ENCODE peak calls at places on chromosomes 16 and 17, in nine cellular contexts. A is EH; D is progenitor cell of endocrine pancreas; Y is heart right ventricle; W is effector CD4-positive, alpha-beta T cell; F is NCI-H2081; X is ascending aorta; N is activated CD4-positive, alpha-beta T cell treated with anti-CD3 and anti-CD28 coated beads, Interleukin-2, amount 50 U/mL, for 4 hours; Z is NCI-H1436. I is an unnamed sample.

GRCh38 chr17:27551701-27552466 is 79.1 kb upstream of the LGALS9 start:
- DNase-seq in A (peak; percentile 54), D (no peak), Y (no peak), W (no peak), F (no peak), X (no peak), N (no peak), Z (no peak), I (no peak)

GRCh38 chr17:72498671-72499210 is 377.9 kb downstream of the SOX9 start:
- DNase-seq in A (no peak), D (no peak), Y (no peak), W (no peak), F (peak; percentile 51), X (no peak), N (no peak), Z (peak; percentile 34), I (no peak)

GRCh38 chr16:57502048-57502775 is 15.9 kb upstream of the DOK4 start:
- DNase-seq in A (no peak), D (no peak), Y (no peak), W (no peak), F (peak; percentile 83), X (no peak), N (no peak), Z (peak; percentile 27), I (no peak)

GRCh38 chr17:7436556-7437368 is 1.5 kb downstream of the TMEM102 start:
- DNase-seq in A (peak; percentile 79), D (peak; percentile 80), Y (peak; percentile 83), W (peak; percentile 68), F (peak; percentile 79), X (no peak), N (peak; percentile 74), Z (peak; percentile 67), I (peak; percentile 41)

GRCh38 chr17:48800626-48801217 is 16.3 kb downstream of the TTLL6 start:
- DNase-seq in A (no peak), D (no peak), Y (no peak), W (no peak), F (no peak), X (no peak), N (no peak), Z (no peak), I (no peak)

GRCh38 chr17:16583781-16584180 is 14.8 kb upstream of the ZNF287 start:
- DNase-seq in A (no peak), D (no peak), Y (no peak), W (no peak), F (no peak), X (no peak), N (no peak), Z (no peak), I (no peak)

GRCh38 chr17:47278561-47278960 is 24.9 kb downstream of the ITGB3 start:
- DNase-seq in A (no peak), D (no peak), Y (no peak), W (no peak), F (no peak), X (no peak), N (no peak), Z (no peak), I (no peak)

GRCh38 chr17:72985882-72986720 is 106.4 kb downstream of the SLC39A11 start:
- DNase-seq in A (peak; percentile 77), D (peak; percentile 40), Y (peak; percentile 30), W (peak; percentile 25), F (peak; percentile 83), X (no peak), N (peak; percentile 29), Z (peak; percentile 81), I (peak; percentile 43)

GRCh38 chr17:9957244-9957643 is 52.2 kb upstream of the RCVRN start:
- DNase-seq in A (no peak), D (no peak), Y (no peak), W (no peak), F (no peak), X (no peak), N (no peak), Z (no peak), I (no peak)

GRCh38 chr17:79610151-79610645 is 653 bp downstream of the RBFOX3 start:
- DNase-seq in A (no peak), D (no peak), Y (no peak), W (no peak), F (no peak), X (no peak), N (no peak), Z (no peak), I (no peak)

GRCh38 chr16:71383054-71383773 is 24.7 kb downstream of the CALB2 start:
- DNase-seq in A (peak; percentile 29), D (no peak), Y (no peak), W (no peak), F (no peak), X (no peak), N (no peak), Z (no peak), I (no peak)

GRCh38 chr16:25198021-25198420 is 18.7 kb upstream of the AQP8 start:
- DNase-seq in A (peak; percentile 58), D (no peak), Y (no peak), W (no peak), F (no peak), X (no peak), N (no peak), Z (no peak), I (no peak)

GRCh38 chr17:68085751-68086445 is 50.4 kb downstream of the KPNA2 start:
- DNase-seq in A (peak; percentile 23), D (no peak), Y (no peak), W (no peak), F (no peak), X (no peak), N (no peak), Z (no peak), I (no peak)

GRCh38 chr16:10180771-10181163 is 1.5 kb downstream of the GRIN2A start:
- DNase-seq in A (peak; percentile 15), D (peak; percentile 65), Y (peak; percentile 17), W (no peak), F (no peak), X (no peak), N (no peak), Z (no peak), I (no peak)

GRCh38 chr17:18377437-18378204 is at the start of gene EVPLL:
- DNase-seq in A (no peak), D (no peak), Y (no peak), W (no peak), F (no peak), X (no peak), N (no peak), Z (no peak), I (no peak)